ENCODE peak calls at places on chromosome 14, in seven cellular contexts. D, W, P, V, E, J and L are unnamed samples. For H3K36me3, the result is how much of the 10 kb centered on the place peaks cover.

GRCh38 chr14:91580886-91581615 is 70.9 kb upstream of the PPP4R3A start:
- DNase-seq in D (no peak), W (no peak), P (no peak), V (no peak), E (no peak), J (no peak), L (peak)

GRCh38 chr14:97025722-97026121 is 228.5 kb downstream of the VRK1 start:
- DNase-seq in D (no peak), W (no peak), P (no peak), V (no peak), E (no peak), J (no peak), L (peak)

GRCh38 chr14:104145826-104146642 is 7.6 kb downstream of the KIF26A start:
- DNase-seq in D (no peak), W (no peak), P (no peak), V (no peak), E (no peak), J (no peak), L (no peak)

GRCh38 chr14:92952497-92953298 is 29.7 kb downstream of the CHGA start:
- DNase-seq in D (no peak), W (no peak), P (no peak), V (no peak), E (no peak), J (no peak), L (no peak)

GRCh38 chr14:78997811-78998210 is 827.6 kb downstream of the NRXN3 start:
- DNase-seq in D (peak), W (peak), P (no peak), V (no peak), E (no peak), J (no peak), L (no peak)

GRCh38 chr14:62018606-62019005 is 256.4 kb downstream of the SNAPC1 start:
- DNase-seq in D (no peak), W (no peak), P (no peak), V (no peak), E (no peak), J (no peak), L (no peak)

GRCh38 chr14:93231129-93231979 is 24.3 kb downstream of the UBR7 start:
- DNase-seq in D (peak), W (peak), P (no peak), V (no peak), E (peak), J (no peak), L (peak)

GRCh38 chr14:25833341-25834121 is 764.3 kb downstream of the NOVA1 start:
- DNase-seq in D (peak), W (peak), P (no peak), V (peak), E (peak), J (no peak), L (no peak)

GRCh38 chr14:61466249-61466904 is 145.0 kb downstream of the PRKCH start:
- DNase-seq in D (peak), W (peak), P (no peak), V (peak), E (no peak), J (no peak), L (no peak)

GRCh38 chr14:104073764-104074163 is 11.7 kb upstream of the ASPG start:
- DNase-seq in D (no peak), W (no peak), P (no peak), V (no peak), E (no peak), J (no peak), L (no peak)

GRCh38 chr14:94054401-94054800 is 26.6 kb downstream of the DDX24 start:
- DNase-seq in D (no peak), W (peak), P (no peak), V (no peak), E (no peak), J (no peak), L (no peak)

GRCh38 chr14:85534435-85534834 is 4.5 kb downstream of the FLRT2 start:
- DNase-seq in D (peak), W (peak), P (no peak), V (no peak), E (no peak), J (no peak), L (peak)

GRCh38 chr14:62003701-62004100 is 241.5 kb downstream of the SNAPC1 start:
- DNase-seq in D (no peak), W (no peak), P (no peak), V (no peak), E (no peak), J (no peak), L (no peak)

GRCh38 chr14:104099096-104100041 is 13.9 kb downstream of the ASPG start:
- DNase-seq in D (no peak), W (no peak), P (no peak), V (no peak), E (no peak), J (no peak), L (no peak)

DNA sequence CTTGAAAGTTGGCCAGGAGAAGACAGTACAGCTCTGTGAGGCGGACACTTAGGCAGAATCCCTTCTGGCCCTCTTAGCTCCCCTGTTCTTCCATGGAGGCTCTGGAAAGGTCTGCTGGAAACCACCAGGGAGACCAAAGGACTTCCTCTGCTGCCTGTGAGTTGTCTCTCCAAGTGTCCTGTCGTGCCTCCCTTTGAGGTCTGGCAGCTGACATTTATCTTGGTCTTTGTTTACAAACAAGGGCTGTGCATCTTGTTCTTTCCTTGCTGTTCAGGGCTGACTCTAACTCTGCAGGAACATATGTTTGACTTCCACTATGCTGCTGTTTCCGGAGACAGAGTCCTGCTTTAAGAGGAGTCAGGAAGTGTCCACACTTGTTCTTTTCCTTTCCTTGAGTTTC is 159.9 kb upstream of the FRMD6 start:
- DNase-seq in D (no peak), W (no peak), P (no peak), V (no peak), E (no peak), J (no peak), L (no peak)
- H3K4me3 ChIP-seq in D (no peak), W (no peak), P (no peak), V (no peak), E (no peak), J (no peak), L (no peak)

DNA sequence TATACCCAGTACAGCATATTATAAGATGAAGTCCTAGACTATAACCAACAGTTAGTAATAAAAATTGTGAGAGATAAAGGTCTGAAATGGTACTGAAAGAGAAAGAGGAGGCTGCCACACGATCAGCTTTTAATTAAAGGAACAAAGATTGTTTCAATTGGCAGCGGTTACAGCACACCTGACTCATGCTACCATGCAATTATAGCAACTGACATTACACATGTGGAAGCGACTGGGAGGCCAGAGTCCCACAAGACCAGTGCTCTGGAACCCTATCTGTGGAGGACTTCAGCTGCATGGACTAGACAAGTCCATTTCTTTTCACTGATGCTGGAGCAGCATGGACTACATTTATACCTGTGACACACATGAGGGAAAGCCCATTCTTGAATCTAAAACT is 55.2 kb downstream of the SEL1L start:
- DNase-seq in D (no peak), W (no peak), P (no peak), V (no peak), E (no peak), J (no peak), L (no peak)
- H3K36me3 ChIP-seq in D (under half), W (under half), P (under half), V (under half), E (under half), J (under half), L (under half)

GRCh38 chr14:102234331-102235264 is 70.4 kb downstream of the MOK start:
- DNase-seq in D (peak), W (peak), P (no peak), V (no peak), E (no peak), J (no peak), L (no peak)
- H3K4me3 ChIP-seq in D (no peak), W (peak), P (no peak), V (no peak), E (no peak), J (no peak), L (no peak)

GRCh38 chr14:90291699-90292098 is 35.3 kb downstream of the PSMC1 start:
- DNase-seq in D (no peak), W (no peak), P (no peak), V (no peak), E (no peak), J (no peak), L (no peak)
- H3K36me3 ChIP-seq in D (under half), W (under half), P (under half), V (half or more), E (under half), J (under half), L (under half)

DNA sequence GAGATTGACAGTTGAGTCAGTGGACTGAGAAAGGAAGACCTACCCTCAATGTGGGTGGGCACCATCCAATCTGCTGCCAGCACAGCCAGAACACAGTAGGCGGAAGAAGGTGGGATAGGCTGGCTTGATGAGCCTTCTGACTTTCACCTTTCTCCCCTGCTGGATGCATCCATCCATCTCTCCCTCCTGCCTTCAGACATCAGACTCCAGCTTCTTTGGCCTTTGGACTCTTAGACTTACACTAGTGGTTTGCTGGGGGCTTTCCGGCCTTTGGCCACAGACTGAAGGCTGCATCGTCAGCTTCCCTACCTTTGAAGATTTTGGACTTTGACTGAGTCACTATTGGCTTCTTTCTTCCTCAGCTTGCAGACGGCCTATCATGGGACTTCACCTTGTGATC is 456.5 kb upstream of the MIS18BP1 start:
- DNase-seq in D (no peak), W (no peak), P (no peak), V (no peak), E (no peak), J (no peak), L (no peak)
- H3K4me3 ChIP-seq in D (no peak), W (no peak), P (no peak), V (no peak), E (no peak), J (no peak), L (no peak)

GRCh38 chr14:22972313-22972930 is 9.9 kb downstream of the AJUBA start:
- DNase-seq in D (no peak), W (no peak), P (no peak), V (no peak), E (no peak), J (no peak), L (no peak)
- H3K36me3 ChIP-seq in D (under half), W (under half), P (under half), V (under half), E (under half), J (under half), L (half or more)

GRCh38 chr14:99234366-99234765 is 37.6 kb downstream of the BCL11B start:
- DNase-seq in D (no peak), W (no peak), P (no peak), V (no peak), E (no peak), J (no peak), L (no peak)
- H3K4me3 ChIP-seq in D (no peak), W (no peak), P (peak), V (no peak), E (no peak), J (peak), L (no peak)

GRCh38 chr14:75725481-75725880 is 64.4 kb downstream of the TTLL5 start:
- DNase-seq in D (no peak), W (peak), P (no peak), V (no peak), E (no peak), J (no peak), L (no peak)

GRCh38 chr14:75723716-75724115 is 62.7 kb downstream of the TTLL5 start:
- DNase-seq in D (peak), W (no peak), P (no peak), V (no peak), E (no peak), J (no peak), L (no peak)

GRCh38 chr14:75726326-75726725 is 65.3 kb downstream of the TTLL5 start:
- DNase-seq in D (no peak), W (no peak), P (no peak), V (no peak), E (no peak), J (no peak), L (no peak)

GRCh38 chr14:75727124-75727523 is 66.1 kb downstream of the TTLL5 start:
- DNase-seq in D (no peak), W (no peak), P (no peak), V (no peak), E (no peak), J (no peak), L (no peak)

GRCh38 chr14:75724414-75725204 is 63.6 kb downstream of the TTLL5 start:
- DNase-seq in D (no peak), W (no peak), P (no peak), V (no peak), E (no peak), J (no peak), L (no peak)
- H3K36me3 ChIP-seq in D (under half), W (under half), P (under half), V (under half), E (under half), J (under half), L (under half)